ENCODE peak calls at places on chromosome 7, in six cellular contexts. X is upper lobe of left lung; V is stimulated activated CD4-positive, alpha-beta T cell treated with anti-CD3 and anti-CD28 coated beads, Interleukin-1b, Interleukin-23, amount 100 ng/mL, for 4 hours; A is A172; K is spleen; I is caudate nucleus. Q is an unnamed sample.

GRCh38 chr7:135232720-135233119 is 918 bp upstream of the STRA8 start:
- DNase-seq in X (peak), V (no peak), A (no peak), K (no peak), I (no peak), Q (no peak)

GRCh38 chr7:12927635-12928434 is 240.4 kb downstream of the ARL4A start:
- DNase-seq in X (no peak), V (no peak), A (no peak), K (no peak), I (no peak), Q (no peak)

GRCh38 chr7:46153951-46154787 is 233.1 kb upstream of the IGFBP3 start:
- DNase-seq in X (no peak), V (no peak), A (peak), K (no peak), I (no peak), Q (no peak)

GRCh38 chr7:106616692-106617052 is 44.3 kb downstream of the CCDC71L start:
- DNase-seq in X (no peak), V (no peak), A (no peak), K (no peak), I (no peak), Q (no peak)

GRCh38 chr7:47652591-47652990 is 70.7 kb upstream of the TNS3 start:
- DNase-seq in X (no peak), V (no peak), A (no peak), K (peak), I (no peak), Q (no peak)

GRCh38 chr7:8035647-8036518 is 67.3 kb downstream of the GLCCI1 start:
- DNase-seq in X (no peak), V (no peak), A (peak), K (no peak), I (no peak), Q (no peak)

GRCh38 chr7:3177271-3177670 is 123.8 kb upstream of the SDK1 start:
- DNase-seq in X (no peak), V (no peak), A (no peak), K (no peak), I (no peak), Q (no peak)

GRCh38 chr7:107579881-107580715 is at the start of gene BCAP29:
- DNase-seq in X (peak), V (peak), A (peak), K (peak), I (peak), Q (peak)

GRCh38 chr7:24834150-24834798 is 77.0 kb upstream of the GSDME start:
- DNase-seq in X (peak), V (no peak), A (no peak), K (peak), I (no peak), Q (peak)

GRCh38 chr7:69781412-69781846 is 183.2 kb downstream of the AUTS2 start:
- DNase-seq in X (no peak), V (no peak), A (peak), K (no peak), I (no peak), Q (no peak)

GRCh38 chr7:100673942-100674431 is 447 bp downstream of the GNB2 start:
- DNase-seq in X (peak), V (peak), A (peak), K (peak), I (no peak), Q (no peak)

GRCh38 chr7:36303202-36304098 is 86.2 kb upstream of the ANLN start:
- DNase-seq in X (no peak), V (no peak), A (peak), K (no peak), I (peak), Q (no peak)

GRCh38 chr7:3154881-3155494 is 111.3 kb upstream of the CARD11 start:
- DNase-seq in X (no peak), V (peak), A (peak), K (peak), I (no peak), Q (peak)

GRCh38 chr7:19815546-19815945 is 42.1 kb upstream of the TMEM196 start:
- DNase-seq in X (no peak), V (no peak), A (peak), K (no peak), I (no peak), Q (no peak)

GRCh38 chr7:6392712-6393666 is 54.8 kb downstream of the DAGLB start:
- DNase-seq in X (no peak), V (no peak), A (peak), K (peak), I (no peak), Q (peak)

GRCh38 chr7:17989546-17989945 is 38.1 kb downstream of the PRPS1L1 start:
- DNase-seq in X (no peak), V (no peak), A (peak), K (no peak), I (no peak), Q (no peak)

GRCh38 chr7:127362364-127363027 is 30.0 kb downstream of the ZNF800 start:
- DNase-seq in X (no peak), V (no peak), A (no peak), K (no peak), I (no peak), Q (no peak)

GRCh38 chr7:83550100-83550499 is 98.8 kb downstream of the SEMA3E start:
- DNase-seq in X (no peak), V (no peak), A (peak), K (no peak), I (no peak), Q (no peak)

GRCh38 chr7:125436220-125436619 is 506.6 kb upstream of the POT1 start:
- DNase-seq in X (no peak), V (no peak), A (no peak), K (no peak), I (no peak), Q (no peak)

GRCh38 chr7:155965010-155965409 is 152.7 kb upstream of the SHH start:
- DNase-seq in X (no peak), V (no peak), A (peak), K (peak), I (no peak), Q (no peak)

GRCh38 chr7:27739301-27739913 is 555 bp upstream of the TAX1BP1 start:
- DNase-seq in X (no peak), V (no peak), A (peak), K (peak), I (no peak), Q (no peak)

GRCh38 chr7:105806592-105807266 is 69.7 kb downstream of the ATXN7L1 start:
- DNase-seq in X (no peak), V (peak), A (peak), K (no peak), I (no peak), Q (peak)

GRCh38 chr7:45985902-45986301 is 64.8 kb upstream of the IGFBP3 start:
- DNase-seq in X (no peak), V (no peak), A (peak), K (no peak), I (no peak), Q (no peak)

GRCh38 chr7:64643567-64643966 is 22.4 kb upstream of the ZNF107 start:
- DNase-seq in X (no peak), V (no peak), A (no peak), K (no peak), I (no peak), Q (no peak)

GRCh38 chr7:137871173-137871915 is 24.6 kb upstream of the DGKI start:
- DNase-seq in X (no peak), V (no peak), A (no peak), K (no peak), I (no peak), Q (no peak)

GRCh38 chr7:48251766-48252165 is 80.5 kb downstream of the ABCA13 start:
- DNase-seq in X (no peak), V (no peak), A (peak), K (no peak), I (no peak), Q (no peak)

GRCh38 chr7:297611-298374 is 7.8 kb downstream of the FOXL3 start:
- DNase-seq in X (no peak), V (no peak), A (no peak), K (peak), I (no peak), Q (no peak)

GRCh38 chr7:112290065-112290464 is 83.6 kb downstream of the ZNF277 start:
- DNase-seq in X (no peak), V (no peak), A (peak), K (no peak), I (no peak), Q (no peak)

GRCh38 chr7:90520484-90520883 is 51.0 kb downstream of the PTTG1IP2 start:
- DNase-seq in X (no peak), V (no peak), A (no peak), K (no peak), I (no peak), Q (no peak)

GRCh38 chr7:151148319-151149259 is 18.9 kb downstream of the GBX1 start:
- DNase-seq in X (no peak), V (no peak), A (no peak), K (no peak), I (no peak), Q (no peak)

Q was measured in stimulated activated naive B cell treated with anti-CD40 and anti-IgM and Interleukin-4, amounts not matched to agents 10 μg/mL and 1 μg/mL and 100 μg/mL, for 72 hours.